ENCODE peak calls at places on chromosome 19, in ten cellular contexts. D is A549; J is H1; C is omental fat pad; Q is thoracic aorta; A is CD4-positive, alpha-beta T cell; Y is psoas muscle; T is gastrocnemius medialis; V is mammary epithelial cell; S is GM13977. L is an unnamed sample.

GRCh38 chr19:29510701-29511265 is 15.0 kb upstream of the VSTM2B start:
- DNase-seq in C (no peak), S (no peak), Y (no peak), D (no peak), Q (no peak), A (no peak), T (no peak), V (no peak), J (no peak), L (no peak)

GRCh38 chr19:33823341-33823740 is 26.7 kb downstream of the KCTD15 start:
- DNase-seq in C (no peak), S (no peak), A (no peak), V (no peak), Q (no peak), Y (no peak), D (no peak), T (no peak), J (peak; percentile 17), L (no peak)

GRCh38 chr19:20103091-20103501 is 25.3 kb downstream of the ZNF90 start:
- DNase-seq in T (no peak), J (peak; percentile 54), S (no peak), Y (no peak), Q (no peak), V (peak; percentile 68), D (no peak), C (no peak), A (no peak), L (no peak)

GRCh38 chr19:4375164-4375619 is 25.2 kb downstream of the SH3GL1 start:
- DNase-seq in C (no peak), J (peak; percentile 81), Y (peak; percentile 38), S (no peak), V (peak; percentile 61), D (peak; percentile 47), T (no peak), Q (no peak), A (no peak), L (no peak)

GRCh38 chr19:37933965-37934364 is 27.0 kb downstream of the SIPA1L3 start:
- DNase-seq in D (peak; percentile 67), V (peak; percentile 41), J (no peak), T (peak; percentile 9), C (no peak), S (no peak), Y (peak; percentile 48), Q (no peak), A (no peak), L (no peak)

GRCh38 chr19:7461841-7462629 is 26.8 kb downstream of the PEX11G start:
- DNase-seq in Y (no peak), J (peak; percentile 64), Q (no peak), A (no peak), S (no peak), V (no peak), T (no peak), D (no peak), C (no peak), L (no peak)

GRCh38 chr19:8306235-8307054 is 1.7 kb downstream of the CD320 start:
- DNase-seq in S (no peak), T (no peak), D (no peak), Y (peak; percentile 15), C (no peak), V (no peak), J (peak; percentile 43), Q (no peak), A (no peak), L (no peak)

GRCh38 chr19:7442423-7442822 is 46.4 kb downstream of the PEX11G start:
- DNase-seq in C (no peak), D (no peak), Y (no peak), S (no peak), A (no peak), V (no peak), T (no peak), Q (no peak), J (no peak), L (no peak)

GRCh38 chr19:42396542-42397314 is 6.6 kb upstream of the CNFN start:
- DNase-seq in Q (peak; percentile 87), S (peak; percentile 100), V (peak; percentile 99), D (peak; percentile 100), Y (peak; percentile 98), T (peak; percentile 96), J (peak; percentile 100), A (peak; percentile 86), C (peak; percentile 94), L (peak; percentile 98)
- TF ChIP-seq CTCF in Q (no peak), S (no peak), V (no peak), D (no peak), Y (no peak), T (no peak), J (no peak), A (no peak), C (no peak), L (no peak)

GRCh38 chr19:14073925-14074838 is 1.6 kb downstream of the MISP3 start:
- DNase-seq in Y (no peak), V (peak; percentile 60), J (peak; percentile 64), Q (no peak), D (no peak), S (peak; percentile 41), A (no peak), C (peak; percentile 51), T (no peak), L (peak; percentile 50)

GRCh38 chr19:14078406-14078805 is 5.8 kb downstream of the MISP3 start:
- DNase-seq in D (no peak), T (no peak), Y (no peak), J (no peak), C (no peak), S (no peak), Q (no peak), A (no peak), V (no peak), L (no peak)

GRCh38 chr19:14072535-14073231 is at the start of gene MISP3:
- DNase-seq in J (no peak), Q (no peak), Y (peak; percentile 62), A (no peak), T (no peak), V (peak; percentile 42), D (peak; percentile 49), S (no peak), C (no peak), L (peak; percentile 66)

GRCh38 chr19:14070268-14071050 is 2.1 kb upstream of the MISP3 start:
- DNase-seq in Q (no peak), A (no peak), D (no peak), C (no peak), S (no peak), V (no peak), T (no peak), J (no peak), Y (no peak), L (no peak)

GRCh38 chr19:14073232-14073924 is 792 bp downstream of the MISP3 start:
- DNase-seq in T (no peak), D (peak; percentile 78), V (peak; percentile 74), Y (peak; percentile 83), A (peak; percentile 69), J (peak; percentile 86), Q (no peak), S (peak; percentile 92), C (no peak), L (peak; percentile 81)
- TF ChIP-seq CTCF in T (no peak), D (peak; percentile 87), V (peak; percentile 38), Y (peak; percentile 75), A (no peak), J (peak; percentile 83), Q (no peak), S (peak; percentile 88), C (no peak), L (peak; percentile 61)

DNA sequence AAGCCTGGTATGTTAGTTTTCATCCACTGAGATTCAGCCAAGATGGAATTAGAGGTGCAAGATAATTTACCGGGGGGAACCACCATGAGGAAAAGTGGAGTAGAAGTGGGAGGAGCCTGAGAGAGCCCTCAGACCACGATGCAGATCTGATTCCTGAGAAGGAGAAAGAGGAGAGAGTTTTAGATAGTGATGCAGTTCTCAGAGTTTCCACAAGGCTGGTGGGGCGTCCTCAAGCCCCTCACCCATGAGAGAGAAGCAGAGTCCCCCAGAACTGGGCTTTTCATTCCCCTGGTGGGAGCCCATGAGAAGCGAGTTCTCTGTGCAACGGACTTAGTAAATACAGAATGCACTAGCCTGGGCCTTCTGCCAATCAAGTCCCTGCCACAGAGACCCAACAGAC is 18.1 kb downstream of the CEACAM5 start:
- DNase-seq in Q (no peak), T (no peak), J (no peak), Y (no peak), C (no peak), V (no peak), A (no peak), S (no peak), D (no peak), L (no peak)
- TF ChIP-seq CTCF in Q (no peak), T (no peak), J (no peak), Y (no peak), C (no peak), V (no peak), A (no peak), S (no peak), D (no peak), L (no peak)

GRCh38 chr19:18495204-18495911 is 26.5 kb downstream of the ELL start:
- DNase-seq in T (no peak), A (no peak), Y (no peak), Q (no peak), C (no peak), S (no peak), D (no peak), V (no peak), J (no peak), L (no peak)

GRCh38 chr19:18496980-18497256 is 25.0 kb downstream of the ELL start:
- DNase-seq in C (no peak), T (no peak), D (no peak), Q (no peak), J (no peak), S (no peak), Y (no peak), A (no peak), V (no peak), L (no peak)

GRCh38 chr19:18493440-18494266 is 28.2 kb downstream of the ELL start:
- DNase-seq in Y (no peak), T (no peak), A (no peak), C (no peak), V (no peak), D (no peak), J (no peak), Q (no peak), S (no peak), L (no peak)

GRCh38 chr19:18494267-18494607 is 27.6 kb downstream of the ELL start:
- DNase-seq in J (no peak), S (no peak), A (no peak), T (no peak), Q (no peak), D (no peak), V (no peak), Y (no peak), C (no peak), L (no peak)

DNA sequence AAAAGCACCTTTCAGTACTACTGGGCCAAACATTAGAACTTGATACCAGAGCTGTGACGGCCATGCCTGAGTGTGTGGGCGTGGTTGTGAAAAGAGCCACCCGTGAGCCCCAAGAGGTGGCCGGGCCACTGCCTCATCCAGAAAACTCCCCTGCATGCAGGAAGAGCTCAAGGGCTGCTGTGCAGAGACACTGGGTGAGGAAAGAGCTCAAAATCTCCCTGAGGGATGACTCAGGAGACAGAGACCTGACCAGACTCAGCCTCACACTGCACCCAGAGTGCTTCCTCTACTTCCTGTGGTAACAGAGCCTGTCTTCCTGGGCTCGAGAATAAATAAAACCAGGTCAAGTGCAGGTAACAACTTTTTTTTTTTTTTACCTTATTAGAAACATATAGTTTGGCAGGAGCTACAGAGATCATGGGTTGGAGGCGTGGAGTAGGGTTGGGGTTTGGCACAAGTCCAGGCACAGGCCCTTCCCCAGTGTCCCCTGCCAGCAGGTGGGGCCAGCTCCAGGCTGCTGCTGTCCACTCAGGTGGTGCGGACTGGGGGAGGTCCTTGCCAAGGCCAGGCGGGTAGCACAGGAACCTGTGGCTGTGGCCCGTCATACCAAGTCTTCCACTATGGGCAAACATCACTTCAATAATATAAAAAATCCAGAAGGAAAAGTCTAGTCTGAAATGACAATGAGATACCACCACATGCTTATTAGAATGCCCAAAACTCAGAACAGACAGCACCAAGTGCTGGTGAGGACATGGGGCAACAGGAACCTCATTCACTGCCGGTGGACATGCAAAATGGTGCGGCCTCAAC is 25.5 kb downstream of the ELL start:
- DNase-seq in A (peak; percentile 48), Q (no peak), V (peak; percentile 90), D (peak; percentile 28), T (no peak), S (peak; percentile 67), J (no peak), C (no peak), Y (no peak), L (peak; percentile 80)
- TF ChIP-seq CTCF in A (no peak), Q (no peak), V (no peak), D (no peak), T (no peak), S (peak; percentile 7), J (no peak), C (no peak), Y (no peak), L (no peak)

L was measured in activated CD8-positive, alpha-beta T cell treated with anti-CD3 and anti-CD28 coated beads for 36 hours.